ENCODE peak calls at places on chromosomes 16 and 17, in five cellular contexts. X is T-helper 2 cell, F is neural crest cell, H is dorsolateral prefrontal cortex, T is RPMI8226. U is an unnamed sample.

GRCh38 chr16:16067127-16067526 is 117.7 kb downstream of the ABCC1 start:
- DNase-seq in X (no peak), F (no peak), H (no peak), T (no peak), U (no peak)

GRCh38 chr17:33973491-33973890 is 281.6 kb upstream of the CCL2 start:
- DNase-seq in X (no peak), F (no peak), H (no peak), T (no peak), U (no peak)

GRCh38 chr16:85283305-85284050 is 171.2 kb upstream of the CIBAR2 start:
- DNase-seq in X (no peak), F (no peak), H (no peak), T (no peak), U (no peak)

GRCh38 chr16:2736476-2737237 is 15.8 kb upstream of the SRRM2 start:
- DNase-seq in X (no peak), F (no peak), H (no peak), T (no peak), U (no peak)

GRCh38 chr16:53080345-53081031 is 25.7 kb downstream of the CHD9 start:
- DNase-seq in X (no peak), F (no peak), H (no peak), T (no peak), U (no peak)

GRCh38 chr16:47370536-47370935 is 90.3 kb downstream of the ITFG1 start:
- DNase-seq in X (no peak), F (no peak), H (no peak), T (no peak), U (no peak)

GRCh38 chr17:58525239-58525638 is 10.8 kb upstream of the MTMR4 start:
- DNase-seq in X (no peak), F (no peak), H (no peak), T (no peak), U (no peak)

GRCh38 chr17:41620583-41621434 is 3.6 kb downstream of the KRT17 start:
- DNase-seq in X (no peak), F (no peak), H (peak), T (no peak), U (no peak)

GRCh38 chr16:19419691-19420060 is 2.0 kb downstream of the TMC5 start:
- DNase-seq in X (no peak), F (no peak), H (no peak), T (no peak), U (no peak)